ENCODE peak calls at places on chromosomes 6 and 20, in five cellular contexts. One of them, this sample, is unnamed.

GRCh38 chr6:137472738-137473137 is 21.5 kb downstream of the OLIG3 start:
- DNase-seq in upper lobe of right lung: no peak
- DNase-seq in NCI-H69: peak
- DNase-seq in psoas muscle: no peak
- DNase-seq in ELF-1: no peak
- DNase-seq in this sample: no peak

GRCh38 chr6:151506761-151507160 is 12.9 kb downstream of the CCDC170 start:
- DNase-seq in upper lobe of right lung: no peak
- DNase-seq in NCI-H69: no peak
- DNase-seq in psoas muscle: no peak
- DNase-seq in ELF-1: no peak
- DNase-seq in this sample: peak

GRCh38 chr20:9068896-9069663 is at the start of gene PLCB4:
- DNase-seq in upper lobe of right lung: no peak
- DNase-seq in NCI-H69: peak
- DNase-seq in psoas muscle: peak
- DNase-seq in ELF-1: peak
- DNase-seq in this sample: peak

GRCh38 chr6:11224252-11224965 is 8.1 kb downstream of the NEDD9 start:
- DNase-seq in upper lobe of right lung: no peak
- DNase-seq in NCI-H69: no peak
- DNase-seq in psoas muscle: no peak
- DNase-seq in ELF-1: no peak
- DNase-seq in this sample: no peak

GRCh38 chr20:62819494-62820174 is 2.8 kb downstream of the COL9A3 start:
- DNase-seq in upper lobe of right lung: no peak
- DNase-seq in NCI-H69: peak
- DNase-seq in psoas muscle: no peak
- DNase-seq in ELF-1: peak
- DNase-seq in this sample: no peak

GRCh38 chr6:804317-804716 is 111.4 kb upstream of the EXOC2 start:
- DNase-seq in upper lobe of right lung: no peak
- DNase-seq in NCI-H69: no peak
- DNase-seq in psoas muscle: no peak
- DNase-seq in ELF-1: no peak
- DNase-seq in this sample: no peak

GRCh38 chr20:1403624-1404023 is 10.8 kb upstream of the FKBP1A start:
- DNase-seq in upper lobe of right lung: no peak
- DNase-seq in NCI-H69: no peak
- DNase-seq in psoas muscle: no peak
- DNase-seq in ELF-1: no peak
- DNase-seq in this sample: no peak

GRCh38 chr20:60857708-60858107 is 394.4 kb upstream of the CDH4 start:
- DNase-seq in upper lobe of right lung: no peak
- DNase-seq in NCI-H69: no peak
- DNase-seq in psoas muscle: no peak
- DNase-seq in ELF-1: no peak
- DNase-seq in this sample: no peak

This sample was measured in aorta.